ENCODE peak calls at places on chromosomes 4 and X, in four cellular contexts. M is WTC11, K is K562, J is HepG2. N is an unnamed sample.

GRCh38 chrX:132022115-132022862 is 813 bp upstream of the STK26 start:
- DNase-seq in K (peak; percentile 54), M (peak; percentile 27), J (peak; percentile 2), N (peak; percentile 14)

GRCh38 chr4:57435300-57435699 is 325.1 kb upstream of the IGFBP7 start:
- DNase-seq in K (no peak), J (no peak), M (no peak), N (no peak)

GRCh38 chr4:86717651-86718050 is 123.5 kb downstream of the PTPN13 start:
- DNase-seq in J (no peak), K (no peak), M (no peak), N (no peak)

GRCh38 chr4:176443646-176444409 is 124.1 kb downstream of the SPCS3 start:
- DNase-seq in K (no peak), J (no peak), M (no peak), N (no peak)

GRCh38 chr4:25928956-25929336 is 14.9 kb downstream of the SMIM20 start:
- DNase-seq in M (no peak), K (no peak), J (no peak), N (no peak)

GRCh38 chr4:80434238-80434637 is 98.7 kb downstream of the CFAP299 start:
- DNase-seq in M (no peak), K (no peak), J (no peak), N (no peak)

GRCh38 chr4:40672528-40673522 is 43.2 kb upstream of the RBM47 start:
- DNase-seq in M (peak; percentile 26), J (peak; percentile 57), K (peak; percentile 36), N (peak; percentile 83)

GRCh38 chrX:138128025-138128671 is 562.2 kb downstream of the ZIC3 start:
- DNase-seq in J (peak; percentile 2), M (no peak), K (peak; percentile 34), N (peak; percentile 5)

GRCh38 chr4:770022-770421 is 55.9 kb downstream of the CPLX1 start:
- DNase-seq in J (no peak), M (no peak), K (no peak), N (no peak)

GRCh38 chrX:138890491-138890890 is 179.0 kb upstream of the FGF13 start:
- DNase-seq in J (no peak), K (no peak), M (no peak), N (no peak)

GRCh38 chr4:40337523-40337922 is 2.4 kb downstream of the CHRNA9 start:
- DNase-seq in K (no peak), M (no peak), J (no peak), N (no peak)

GRCh38 chrX:11427082-11428033 is 134.1 kb downstream of the AMELX start:
- DNase-seq in M (peak; percentile 40), J (no peak), K (peak; percentile 87), N (no peak)

GRCh38 chr4:6319530-6320150 is 50.0 kb downstream of the WFS1 start:
- DNase-seq in J (no peak), M (no peak), K (no peak), N (no peak)

GRCh38 chrX:133473451-133473850 is 58.2 kb upstream of the GPC4 start:
- DNase-seq in M (no peak), J (no peak), K (no peak), N (no peak)

GRCh38 chr4:184476660-184477059 is 2.3 kb upstream of the IRF2 start:
- DNase-seq in K (peak; percentile 5), J (no peak), M (no peak), N (no peak)

GRCh38 chr4:185932491-185932890 is 120.5 kb upstream of the SORBS2 start:
- DNase-seq in K (no peak), M (no peak), J (no peak), N (no peak)

GRCh38 chrX:12679522-12679921 is 111.7 kb upstream of the PRPS2 start:
- DNase-seq in K (no peak), M (no peak), J (no peak), N (no peak)

GRCh38 chrX:103356023-103356798 is at the start of gene TCEAL9:
- DNase-seq in M (peak; percentile 36), K (peak; percentile 69), J (peak; percentile 51), N (peak; percentile 74)

GRCh38 chrX:63765692-63766091 is 19.3 kb downstream of the ARHGEF9 start:
- DNase-seq in M (no peak), K (no peak), J (no peak), N (no peak)

GRCh38 chr4:26484032-26484515 is 6.2 kb downstream of the CCKAR start:
- DNase-seq in J (no peak), K (no peak), M (no peak), N (no peak)

GRCh38 chr4:5956285-5957021 is 61.8 kb downstream of the C4orf50 start:
- DNase-seq in K (no peak), M (peak; percentile 64), J (peak; percentile 11), N (no peak)

GRCh38 chr4:55397024-55397520 is 1.3 kb downstream of the TMEM165 start:
- DNase-seq in K (peak; percentile 43), M (no peak), J (no peak), N (no peak)

GRCh38 chr4:38030023-38030422 is 69.8 kb downstream of the PTTG2 start:
- DNase-seq in M (no peak), J (no peak), K (no peak), N (no peak)

GRCh38 chr4:165151734-165152133 is 39.1 kb upstream of the TMEM192 start:
- DNase-seq in M (no peak), J (no peak), K (no peak), N (no peak)

GRCh38 chr4:138972956-138973819 is 42.4 kb upstream of the NOCT start:
- DNase-seq in M (no peak), J (no peak), K (peak; percentile 8), N (no peak)
- TF ChIP-seq HMGXB4 in M (no peak), J (no peak), K (no peak), N (no peak)

GRCh38 chrX:77595848-77596247 is 148.7 kb downstream of the FGF16 start:
- DNase-seq in J (no peak), K (no peak), M (no peak), N (no peak)

GRCh38 chrX:77597511-77597910 is 150.3 kb downstream of the FGF16 start:
- DNase-seq in M (no peak), K (no peak), J (no peak), N (no peak)

GRCh38 chrX:77597090-77597489 is 149.9 kb downstream of the FGF16 start:
- DNase-seq in K (no peak), J (no peak), M (no peak), N (peak; percentile 16)
- TF ChIP-seq CTCF in K (no peak), J (no peak), M (no peak), N (peak; percentile 44)

GRCh38 chr4:139672732-139673131 is 7.1 kb downstream of the MGST2 start:
- DNase-seq in K (no peak), M (no peak), J (no peak), N (no peak)

GRCh38 chr4:139676365-139676764 is 10.7 kb downstream of the MGST2 start:
- DNase-seq in M (no peak), K (no peak), J (no peak), N (no peak)

GRCh38 chr4:139676913-139677585 is 11.4 kb downstream of the MGST2 start:
- DNase-seq in K (no peak), M (no peak), J (peak; percentile 82), N (no peak)

GRCh38 chr4:139675156-139675555 is 9.5 kb downstream of the MGST2 start:
- DNase-seq in M (no peak), J (no peak), K (peak; percentile 11), N (no peak)

GRCh38 chr4:139675651-139676050 is 10.0 kb downstream of the MGST2 start:
- DNase-seq in M (no peak), K (no peak), J (peak; percentile 40), N (no peak)
- TF ChIP-seq JUN in M (no peak), K (no peak), J (no peak), N (no peak)

DNA sequence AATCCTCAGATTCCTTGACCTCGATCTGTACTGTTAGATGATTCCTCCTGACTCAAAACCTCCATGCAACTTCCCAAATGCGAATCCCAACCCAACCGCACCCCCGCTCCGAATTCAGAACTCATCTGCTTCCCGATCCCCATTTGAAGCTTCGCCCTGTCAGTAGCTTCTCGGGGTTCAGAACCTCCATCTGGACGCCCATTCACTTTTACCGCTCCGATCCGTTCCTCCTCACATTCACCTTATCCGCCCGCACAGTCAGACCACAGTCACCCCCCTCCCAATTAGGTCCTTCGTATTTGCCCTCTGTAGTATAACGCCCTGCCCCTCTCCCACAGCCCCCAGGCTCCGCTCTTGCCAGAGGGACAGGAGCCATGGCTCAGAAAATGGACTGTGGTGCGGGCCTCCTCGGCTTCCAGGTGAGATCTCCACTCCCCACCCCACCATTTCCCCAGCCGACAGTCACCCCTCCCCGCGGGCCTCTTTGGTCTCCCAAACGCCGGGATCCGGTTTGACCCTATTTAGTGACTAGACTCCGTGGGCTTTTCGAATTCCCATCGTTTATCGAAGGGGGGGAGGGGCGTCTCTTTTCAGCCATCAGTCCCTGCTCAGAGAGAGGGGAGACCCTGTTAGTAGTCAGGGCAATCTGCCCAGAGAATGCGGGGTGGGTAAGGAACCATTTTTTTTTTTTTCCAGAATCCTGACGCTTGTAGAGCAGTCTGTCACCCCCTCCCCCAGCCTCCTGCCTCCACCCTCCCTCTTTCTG is 691 bp downstream of the MAGED1 start:
- DNase-seq in K (no peak), M (peak; percentile 22), J (no peak), N (peak; percentile 7)
- TF ChIP-seq HMGXB4 in K (no peak), M (no peak), J (no peak), N (no peak)

GRCh38 chr4:95217197-95217596 is 331.6 kb downstream of the UNC5C start:
- DNase-seq in M (no peak), K (no peak), J (no peak), N (no peak)
- TF ChIP-seq CTCF in M (no peak), K (no peak), J (no peak), N (no peak)

GRCh38 chr4:30619679-30620078 is 100.5 kb upstream of the PCDH7 start:
- DNase-seq in K (no peak), J (no peak), M (no peak), N (no peak)
- TF ChIP-seq JUN in K (no peak), J (no peak), M (no peak), N (no peak)

DNA sequence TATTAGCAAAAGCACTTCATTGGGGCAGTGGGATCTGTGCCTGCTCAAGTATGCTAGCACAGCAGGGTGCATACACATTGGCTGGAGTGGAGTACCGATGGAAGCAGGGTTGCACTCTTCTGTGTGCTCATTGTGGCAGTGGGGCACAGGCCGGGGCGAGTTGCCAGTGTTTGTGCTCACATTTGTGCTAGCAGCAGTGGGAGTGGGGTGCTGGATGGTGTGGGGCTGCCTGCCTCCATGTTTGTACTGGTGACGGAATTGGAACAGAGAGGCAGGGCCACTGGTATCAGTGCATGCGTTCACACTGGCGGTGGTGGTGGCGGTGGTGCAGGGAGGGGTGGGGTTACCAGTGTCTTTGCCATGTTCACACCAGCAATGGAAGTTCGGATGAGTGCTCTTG is 138.0 kb downstream of the POU4F2 start:
- DNase-seq in M (no peak), K (no peak), J (no peak), N (no peak)
- TF ChIP-seq HMGXB4 in M (no peak), K (no peak), J (no peak), N (no peak)